ENCODE peak calls at places on chromosomes 13 and 19, in four cellular contexts. B, K, E and T are unnamed samples.

GRCh38 chr19:30116984-30117555 is 175.0 kb downstream of the URI1 start:
- DNase-seq in B (no peak), K (no peak), E (no peak), T (no peak)

GRCh38 chr13:113919761-113920160 is 54.1 kb downstream of the C13orf46 start:
- DNase-seq in B (no peak), K (no peak), E (no peak), T (no peak)

GRCh38 chr19:39819786-39820185 is 14.2 kb downstream of the DYRK1B start:
- DNase-seq in B (no peak), K (no peak), E (no peak), T (no peak)

GRCh38 chr13:42377640-42378382 is 105.9 kb downstream of the AKAP11 start:
- DNase-seq in B (no peak), K (no peak), E (no peak), T (no peak)

GRCh38 chr13:25347156-25347555 is 24.6 kb upstream of the ATP8A2 start:
- DNase-seq in B (no peak), K (no peak), E (no peak), T (no peak)

GRCh38 chr19:8366961-8367326 is 3.0 kb downstream of the ANGPTL4 start:
- DNase-seq in B (no peak), K (no peak), E (no peak), T (peak; percentile 59)

GRCh38 chr19:53877361-53877766 is 4.6 kb upstream of the PRKCG start:
- DNase-seq in B (no peak), K (no peak), E (peak; percentile 7), T (no peak)

GRCh38 chr13:50722437-50723125 is 120.9 kb downstream of the DLEU7 start:
- DNase-seq in B (no peak), K (no peak), E (no peak), T (no peak)

GRCh38 chr13:41682001-41682400 is 224.7 kb downstream of the RGCC start:
- DNase-seq in B (no peak), K (no peak), E (no peak), T (no peak)

GRCh38 chr19:43414554-43414953 is at the start of gene TEX101:
- DNase-seq in B (no peak), K (no peak), E (no peak), T (no peak)

GRCh38 chr19:34416021-34416545 is 11.9 kb downstream of the PDCD2L start:
- DNase-seq in B (no peak), K (no peak), E (no peak), T (no peak)

GRCh38 chr13:112184261-112184660 is 117.3 kb downstream of the SOX1 start:
- DNase-seq in B (no peak), K (no peak), E (no peak), T (no peak)

GRCh38 chr13:114071991-114072390 is 60.4 kb downstream of the RASA3 start:
- DNase-seq in B (no peak), K (no peak), E (peak; percentile 36), T (peak; percentile 13)

GRCh38 chr19:14375582-14376291 is 5.5 kb upstream of the ADGRE5 start:
- DNase-seq in B (no peak), K (no peak), E (peak; percentile 82), T (peak; percentile 68)

GRCh38 chr13:35822666-35823065 is 308.5 kb downstream of the DCLK1 start:
- DNase-seq in B (peak; percentile 9), K (no peak), E (no peak), T (no peak)

GRCh38 chr13:30605052-30605451 is 12.7 kb upstream of the USPL1 start:
- DNase-seq in B (no peak), K (no peak), E (no peak), T (no peak)

GRCh38 chr13:37681295-37682032 is 82.9 kb upstream of the POSTN start:
- DNase-seq in B (no peak), K (no peak), E (no peak), T (no peak)

GRCh38 chr19:11202488-11203193 is 5.3 kb upstream of the KANK2 start:
- DNase-seq in B (no peak), K (no peak), E (no peak), T (no peak)

GRCh38 chr13:96053003-96053703 is at the start of gene UGGT2:
- DNase-seq in B (peak; percentile 76), K (peak; percentile 2), E (peak; percentile 99), T (peak; percentile 95)

GRCh38 chr19:46493236-46494114 is 2.2 kb downstream of the PNMA8B start:
- DNase-seq in B (no peak), K (peak; percentile 12), E (peak; percentile 86), T (peak; percentile 50)

GRCh38 chr19:27741236-27741635 is 1471.7 kb downstream of the UQCRFS1 start:
- DNase-seq in B (no peak), K (no peak), E (no peak), T (no peak)

GRCh38 chr19:20664917-20665781 is 3.8 kb upstream of the ZNF626 start:
- DNase-seq in B (peak; percentile 24), K (no peak), E (peak; percentile 85), T (peak; percentile 32)

GRCh38 chr19:4337906-4338440 is 654 bp downstream of the STAP2 start:
- DNase-seq in B (no peak), K (no peak), E (no peak), T (no peak)

DNA sequence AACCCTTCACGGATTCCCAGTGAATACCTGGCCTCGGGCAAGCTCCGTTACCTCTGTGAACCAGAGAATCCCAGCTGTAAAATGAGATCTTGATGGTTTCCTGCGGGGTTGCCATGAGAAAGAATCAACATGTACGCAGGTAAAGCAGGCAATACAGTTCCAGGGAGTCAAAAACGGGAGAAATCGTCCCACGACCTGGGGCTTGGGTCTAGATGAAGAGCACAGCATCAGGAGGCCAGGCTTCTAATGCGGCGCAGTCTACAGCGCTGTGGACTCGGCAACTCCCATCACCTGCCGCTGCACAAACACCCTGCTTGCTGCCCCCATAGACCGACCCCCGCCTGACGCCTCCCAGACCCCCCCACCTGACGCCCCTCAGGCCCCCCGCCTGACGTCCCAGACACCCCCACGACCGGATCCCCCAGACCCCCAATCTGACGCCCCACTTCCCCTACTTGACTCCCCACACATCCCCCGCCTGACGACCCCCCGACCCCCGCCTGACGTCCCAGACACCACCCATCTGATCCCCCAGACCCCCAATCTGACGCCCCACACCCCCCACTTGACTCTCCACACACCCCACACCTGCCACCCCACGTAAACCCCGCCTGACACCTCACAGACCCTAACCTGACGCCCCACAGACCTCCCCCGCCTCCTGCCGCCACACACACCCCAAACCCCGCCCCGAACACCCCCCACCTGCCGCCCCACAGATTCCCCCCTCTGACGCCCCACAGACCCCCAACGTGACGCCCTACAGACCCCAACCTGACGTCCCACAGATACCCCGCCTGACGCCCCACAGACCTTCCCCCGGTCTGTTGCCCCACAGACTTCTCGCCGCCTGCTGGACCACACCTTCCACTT is 589 bp downstream of the LIG4 start:
- DNase-seq in B (no peak), K (no peak), E (peak; percentile 62), T (no peak)
- H3K4me1 ChIP-seq in B (peaks cover 6% of the 10 kb centered on the region), K (peaks cover 35% of the 10 kb centered on the region), E (peaks cover 4% of the 10 kb centered on the region), T (no peaks in the 10 kb centered on the region)

GRCh38 chr19:2056810-2057192 is 5.8 kb upstream of the MKNK2 start:
- DNase-seq in B (no peak), K (no peak), E (peak; percentile 76), T (no peak)

GRCh38 chr19:2059422-2060201 is 8.6 kb upstream of the MKNK2 start:
- DNase-seq in B (no peak), K (no peak), E (peak; percentile 81), T (peak; percentile 62)

GRCh38 chr19:2057484-2058469 is 6.7 kb upstream of the MKNK2 start:
- DNase-seq in B (no peak), K (no peak), E (peak; percentile 64), T (peak; percentile 47)

GRCh38 chr19:2061093-2061935 is 10.3 kb upstream of the MKNK2 start:
- DNase-seq in B (peak; percentile 99), K (peak; percentile 99), E (peak; percentile 99), T (peak; percentile 99)

DNA sequence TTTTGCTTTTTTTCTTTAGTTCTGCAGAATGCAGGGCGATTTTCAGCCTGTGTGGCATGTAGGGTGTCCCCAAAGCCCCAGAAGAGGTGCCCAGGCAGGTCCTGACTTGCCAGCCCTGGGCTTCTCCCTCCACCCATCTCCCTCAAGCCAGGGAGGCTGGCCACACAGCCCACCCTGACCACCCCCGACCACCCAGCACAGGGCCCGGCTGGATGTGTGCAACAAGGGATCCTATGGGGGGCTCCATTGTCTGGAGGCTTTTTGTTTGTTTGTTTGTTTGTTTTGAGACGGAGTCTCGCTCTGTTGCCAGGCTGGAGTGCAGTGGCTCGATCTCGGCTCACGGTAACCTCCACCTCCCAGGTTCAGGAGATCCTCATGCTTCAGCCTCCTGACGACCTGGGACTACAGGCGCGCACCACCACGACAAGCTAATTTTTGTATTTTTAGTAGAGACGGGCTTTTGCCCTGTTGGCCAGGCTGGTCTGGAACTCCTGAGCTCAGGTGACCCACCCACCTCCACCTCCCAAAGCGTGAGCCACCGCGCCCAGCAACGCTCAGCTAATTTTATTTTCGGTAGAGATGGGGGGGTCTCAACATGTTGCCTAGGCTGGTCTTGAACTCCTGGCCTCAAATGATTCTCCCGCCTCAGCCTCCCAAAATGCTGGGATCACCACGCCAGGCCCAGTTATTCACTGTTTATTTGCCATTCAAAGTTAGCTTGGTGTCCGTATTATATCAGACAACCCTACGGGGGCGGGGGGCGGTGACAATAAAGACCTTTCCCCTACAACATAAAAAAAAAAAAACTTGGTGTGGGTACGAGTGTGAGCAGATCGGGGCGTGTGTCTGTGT is 7.8 kb upstream of the MKNK2 start:
- DNase-seq in B (no peak), K (no peak), E (no peak), T (no peak)
- H3K4me1 ChIP-seq in B (peaks cover 33% of the 10 kb centered on the region), K (peaks cover 69% of the 10 kb centered on the region), E (peaks cover 10% of the 10 kb centered on the region), T (peaks cover 15% of the 10 kb centered on the region)

GRCh38 chr19:55602104-55603001 is 2.3 kb downstream of the ZNF524 start:
- DNase-seq in B (no peak), K (no peak), E (peak; percentile 74), T (peak; percentile 31)
- H3K4me1 ChIP-seq in B (peaks cover 13% of the 10 kb centered on the region), K (peaks cover 24% of the 10 kb centered on the region), E (peaks cover 3% of the 10 kb centered on the region), T (no peaks in the 10 kb centered on the region)

GRCh38 chr13:26590951-26591350 is 33.5 kb downstream of the WASF3 start:
- DNase-seq in B (no peak), K (no peak), E (no peak), T (no peak)
- H3K4me1 ChIP-seq in B (peaks cover 6% of the 10 kb centered on the region), K (no peaks in the 10 kb centered on the region), E (peaks cover 2% of the 10 kb centered on the region), T (no peaks in the 10 kb centered on the region)

DNA sequence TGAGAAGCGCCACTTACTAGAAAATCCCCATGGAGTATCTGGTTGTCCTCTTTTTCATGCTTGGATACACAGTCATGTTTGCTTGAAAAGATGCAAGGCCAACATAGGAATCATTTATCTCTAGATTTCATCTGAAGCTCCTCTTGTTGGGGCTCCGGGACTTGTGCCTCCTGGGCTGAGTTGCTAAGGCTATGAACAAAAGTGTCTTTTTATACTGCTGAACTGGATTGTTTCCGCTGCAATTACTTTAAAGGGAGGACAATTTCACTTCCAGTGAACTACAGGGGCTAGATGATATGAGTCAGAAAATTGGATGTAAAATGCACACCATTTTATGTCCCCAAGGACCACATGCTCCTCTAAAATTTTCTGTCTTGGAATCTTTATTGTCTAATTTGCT is 114.2 kb downstream of the TNFSF13B start:
- DNase-seq in B (no peak), K (no peak), E (no peak), T (no peak)
- H3K4me1 ChIP-seq in B (no peaks in the 10 kb centered on the region), K (no peaks in the 10 kb centered on the region), E (no peaks in the 10 kb centered on the region), T (no peaks in the 10 kb centered on the region)

DNA sequence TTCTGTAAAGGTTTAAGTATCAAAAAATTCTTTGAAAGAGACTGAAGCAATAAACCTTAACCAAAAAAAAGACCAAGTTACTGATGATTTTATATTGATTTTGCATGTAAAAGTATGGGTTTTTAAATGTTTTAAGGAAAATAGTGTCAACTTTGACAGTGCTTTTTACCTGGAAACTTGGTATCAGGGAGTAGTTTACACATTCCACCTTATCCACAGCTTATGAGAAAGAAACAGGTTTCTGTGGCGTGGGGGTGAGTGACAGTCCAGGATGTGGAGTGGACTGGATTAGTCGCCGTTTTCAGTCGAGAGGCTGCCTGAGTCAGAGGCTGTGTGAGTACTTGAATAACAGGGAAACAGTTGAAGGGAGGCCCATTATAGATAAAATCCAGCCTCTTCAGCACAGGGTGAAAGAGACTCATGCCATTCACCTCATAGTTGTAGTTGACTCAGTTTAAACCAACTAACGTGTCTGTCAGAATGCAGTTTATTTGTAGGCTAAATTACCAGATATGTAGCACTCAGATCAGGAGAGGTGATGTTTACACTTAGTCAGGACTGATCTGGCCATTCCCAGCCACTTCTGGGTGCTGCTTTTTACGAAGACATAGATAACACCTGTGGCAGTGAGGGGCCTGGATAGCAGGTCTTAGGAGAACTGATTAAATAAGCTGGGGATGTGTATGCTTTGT is 595 bp upstream of the GPR183 start:
- DNase-seq in B (no peak), K (no peak), E (no peak), T (no peak)
- H3K4me1 ChIP-seq in B (peaks cover 8% of the 10 kb centered on the region), K (peaks cover 67% of the 10 kb centered on the region), E (peaks cover 17% of the 10 kb centered on the region), T (no peaks in the 10 kb centered on the region)